ENCODE peak calls at places on chromosomes 4 and X, in four cellular contexts. Z, S, E and H are unnamed samples.

GRCh38 chr4:108644237-108644636 is 6.2 kb upstream of the OSTC start:
- DNase-seq in E (no peak), S (no peak), Z (no peak), H (no peak)

GRCh38 chr4:157014621-157015591 is 43.3 kb upstream of the PDGFC start:
- DNase-seq in E (no peak), Z (no peak), S (no peak), H (no peak)

GRCh38 chrX:153877571-153878261 is 8.3 kb downstream of the L1CAM start:
- DNase-seq in Z (no peak), S (no peak), E (no peak), H (no peak)

GRCh38 chr4:89737888-89738287 is 99.1 kb downstream of the SNCA start:
- DNase-seq in S (no peak), E (no peak), Z (no peak), H (no peak)

GRCh38 chrX:148298737-148299136 is 201.7 kb upstream of the AFF2 start:
- DNase-seq in S (no peak), Z (no peak), E (no peak), H (no peak)

GRCh38 chr4:35461931-35462659 is 782.2 kb downstream of the ARAP2 start:
- DNase-seq in S (no peak), Z (no peak), E (no peak), H (no peak)

GRCh38 chr4:10736266-10736665 is 51.7 kb upstream of the CLNK start:
- DNase-seq in E (no peak), Z (no peak), S (no peak), H (no peak)

GRCh38 chr4:15163284-15163645 is 161.0 kb downstream of the CPEB2 start:
- DNase-seq in E (no peak), S (no peak), Z (no peak), H (no peak)

GRCh38 chr4:151169900-151170299 is 70.5 kb downstream of the RPS3A start:
- DNase-seq in E (no peak), S (no peak), Z (no peak), H (no peak)

GRCh38 chrX:74325130-74326059 is 21.4 kb downstream of the ZCCHC13 start:
- DNase-seq in S (no peak), Z (no peak), E (peak), H (no peak)

GRCh38 chr4:45944000-45944399 is 179.9 kb downstream of the GABRG1 start:
- DNase-seq in S (peak), E (no peak), Z (no peak), H (no peak)

GRCh38 chr4:39032218-39033085 is at the start of gene TMEM156:
- DNase-seq in E (no peak), Z (peak), S (peak), H (no peak)

GRCh38 chr4:74158561-74159396 is 861 bp downstream of the MTHFD2L start:
- DNase-seq in S (no peak), E (no peak), Z (peak), H (no peak)

GRCh38 chr4:84497220-84497834 is 1.8 kb downstream of the NKX6-1 start:
- DNase-seq in S (no peak), E (no peak), Z (no peak), H (peak)

GRCh38 chr4:84500386-84501196 is 1.5 kb upstream of the NKX6-1 start:
- DNase-seq in S (no peak), E (no peak), Z (no peak), H (no peak)

GRCh38 chr4:84497835-84498202 is 1.3 kb downstream of the NKX6-1 start:
- DNase-seq in E (no peak), S (no peak), Z (no peak), H (no peak)

GRCh38 chr4:84496356-84497219 is 2.5 kb downstream of the NKX6-1 start:
- DNase-seq in Z (no peak), E (no peak), S (no peak), H (no peak)

GRCh38 chr4:84498203-84499026 is 677 bp downstream of the NKX6-1 start:
- DNase-seq in E (no peak), Z (no peak), S (no peak), H (peak)
- TF ChIP-seq FOXK2 in E (no peak), Z (no peak), S (no peak), H (no peak)

GRCh38 chr4:139247241-139247640 is 32.8 kb downstream of the MGARP start:
- DNase-seq in Z (no peak), S (no peak), E (no peak), H (no peak)
- TF ChIP-seq SP1 in Z (no peak), S (no peak), E (no peak), H (no peak)

DNA sequence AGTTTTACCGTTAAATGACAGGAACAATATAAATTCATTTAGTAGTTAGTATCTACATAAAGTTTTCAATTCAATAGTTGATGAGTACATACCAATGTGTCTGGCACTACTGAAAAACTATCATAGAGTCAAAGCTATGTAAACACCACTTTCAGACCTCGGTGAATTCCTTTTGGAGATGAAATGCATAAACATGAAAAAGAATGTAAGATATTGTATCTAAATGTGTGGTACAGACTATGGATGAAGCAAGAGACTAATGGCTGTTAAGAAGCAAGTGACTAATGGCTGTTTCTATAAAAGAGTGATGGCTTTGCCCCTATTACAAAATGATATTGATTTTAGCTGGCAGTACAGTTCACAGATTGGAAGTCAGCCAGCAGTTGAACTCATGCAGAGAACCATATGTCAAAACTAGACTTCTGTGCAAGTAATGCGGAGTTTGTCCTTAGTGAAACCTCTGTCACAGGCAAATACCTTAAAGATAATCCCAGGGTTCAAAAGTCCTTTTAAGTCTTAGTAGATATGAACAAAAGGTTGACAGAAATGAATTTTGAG is 359.3 kb downstream of the GRXCR1 start:
- DNase-seq in S (no peak), E (no peak), Z (no peak), H (no peak)
- TF ChIP-seq TARDBP in S (no peak), E (no peak), Z (no peak), H (no peak)

DNA sequence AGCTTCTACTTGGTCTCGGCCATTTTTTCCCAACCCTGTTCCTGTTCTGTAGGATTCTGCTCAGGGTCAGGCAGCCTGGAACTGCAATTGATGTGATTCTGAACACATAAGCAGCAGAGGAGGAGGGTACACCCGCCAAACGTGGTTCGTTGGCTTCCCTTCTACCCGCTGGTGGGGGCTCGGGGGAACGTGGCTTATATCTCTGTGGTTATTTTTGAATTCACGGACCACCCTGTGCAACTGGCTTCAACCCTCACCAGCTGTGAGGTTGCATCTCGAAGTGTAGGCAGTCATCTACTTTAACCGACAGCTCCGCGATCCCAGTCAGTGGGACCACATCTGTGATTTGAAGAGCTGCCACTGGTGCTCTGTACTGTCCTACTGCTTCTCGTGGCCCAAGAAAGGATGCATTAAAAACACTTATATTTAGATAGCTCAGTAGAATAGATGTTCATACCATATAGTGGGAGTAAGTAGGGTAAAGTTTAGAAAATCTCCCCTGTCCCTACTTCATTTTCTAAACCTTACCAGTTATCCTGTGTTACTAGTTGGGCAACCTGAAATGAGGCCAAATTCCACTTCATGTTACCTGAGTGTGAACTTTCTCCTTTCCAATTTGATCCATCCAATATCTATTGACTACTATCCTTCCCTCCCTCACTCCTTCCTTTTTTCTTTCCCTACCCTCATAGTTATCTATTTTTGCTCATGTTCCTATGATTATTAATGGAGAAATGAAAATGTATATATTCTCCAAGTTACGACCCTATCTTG is 80.4 kb upstream of the BCOR start:
- DNase-seq in Z (no peak), E (no peak), S (no peak), H (no peak)
- TF ChIP-seq FOXK2 in Z (no peak), E (no peak), S (no peak), H (no peak)

DNA sequence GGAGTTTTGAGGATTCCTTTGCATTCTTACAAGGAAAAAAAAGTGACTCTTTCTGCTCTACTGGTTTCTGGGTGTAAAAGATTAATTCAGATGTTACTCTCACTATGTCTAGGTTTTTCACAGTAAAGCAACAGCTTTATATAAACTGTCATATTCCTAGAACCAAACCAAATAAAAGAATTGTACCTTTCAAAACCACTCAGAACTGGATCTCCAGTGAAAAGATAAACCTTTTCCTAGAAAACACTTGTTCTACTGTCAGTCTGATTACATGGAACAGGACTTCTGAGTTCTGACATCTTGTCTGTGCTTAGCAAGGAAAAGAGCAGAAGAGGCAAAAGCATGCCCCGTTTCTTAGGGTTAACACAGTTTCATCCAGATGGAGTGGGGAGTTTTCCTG is 5.1 kb upstream of the PPID start:
- DNase-seq in Z (no peak), E (no peak), S (no peak), H (no peak)
- TF ChIP-seq SP1 in Z (no peak), E (no peak), S (no peak), H (no peak)

GRCh38 chrX:67601771-67602170 is 58.0 kb downstream of the AR start:
- DNase-seq in E (no peak), S (no peak), Z (no peak), H (no peak)
- TF ChIP-seq TARDBP in E (no peak), S (no peak), Z (no peak), H (no peak)

DNA sequence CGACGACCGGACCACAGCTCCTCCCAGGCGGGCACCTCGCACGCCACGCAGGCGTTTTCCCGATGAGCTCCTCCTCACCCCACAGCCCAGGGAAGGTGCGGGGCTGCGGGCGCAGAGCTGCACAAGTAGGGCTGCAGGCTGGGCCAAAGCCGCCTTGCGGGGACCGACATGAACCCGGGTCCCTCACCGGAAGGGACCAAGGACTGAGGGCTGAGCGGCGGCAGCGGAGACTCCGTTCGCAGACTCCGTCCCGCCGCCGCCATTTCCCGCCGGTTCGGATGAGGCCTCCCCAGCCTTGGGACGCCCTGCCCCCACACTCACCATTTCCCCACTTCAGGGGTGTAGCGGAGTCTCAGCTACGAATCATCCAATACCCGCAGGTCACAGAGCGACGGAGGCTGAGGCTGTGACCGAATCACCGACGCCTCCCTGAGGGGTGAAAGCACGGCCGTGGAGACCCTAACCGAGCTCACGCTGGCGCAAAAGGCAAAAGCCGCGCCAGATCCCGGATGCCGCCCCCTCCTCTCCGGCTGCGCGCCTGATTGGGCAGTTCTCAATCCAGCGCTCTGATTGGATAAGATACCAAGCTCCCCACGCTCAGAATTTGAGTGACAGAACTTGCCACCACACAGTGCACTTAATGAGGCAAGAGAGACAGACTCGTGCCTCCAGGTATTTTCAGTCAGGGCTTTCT is at the start of gene ZNF732:
- DNase-seq in E (peak), S (no peak), Z (no peak), H (no peak)
- TF ChIP-seq FOXK2 in E (no peak), S (no peak), Z (no peak), H (no peak)

GRCh38 chr4:84499065-84499982 is at the start of gene NKX6-1:
- DNase-seq in Z (no peak), E (peak), S (no peak), H (peak)
- TF ChIP-seq SP1 in Z (no peak), E (no peak), S (no peak), H (no peak)

GRCh38 chrX:10729000-10729399 is 108.6 kb upstream of the MID1 start:
- DNase-seq in S (no peak), Z (no peak), E (no peak), H (no peak)

GRCh38 chrX:10725071-10725470 is 104.7 kb upstream of the MID1 start:
- DNase-seq in Z (no peak), E (peak), S (no peak), H (peak)

GRCh38 chrX:10722804-10723364 is 102.5 kb upstream of the MID1 start:
- DNase-seq in S (no peak), Z (no peak), E (peak), H (peak)

DNA sequence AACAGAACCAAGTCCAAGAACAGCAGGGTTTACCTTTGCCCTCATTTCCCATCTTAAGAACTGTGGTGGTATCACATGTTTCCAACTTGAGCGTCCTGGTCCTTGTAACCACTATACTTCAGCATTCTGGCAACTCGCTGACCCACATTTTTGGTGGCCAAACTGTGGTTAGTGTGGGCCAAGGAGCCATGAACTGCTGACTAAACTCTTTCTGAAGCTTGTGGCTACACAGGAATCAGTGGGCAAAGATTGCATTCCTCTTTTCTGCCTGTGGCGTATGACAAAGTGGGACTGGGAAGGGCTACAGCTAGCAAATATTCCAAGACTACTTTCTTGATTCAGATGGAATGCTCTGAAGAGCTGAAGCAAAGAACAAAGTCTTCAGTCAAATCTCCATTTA is 106.3 kb upstream of the MID1 start:
- DNase-seq in Z (no peak), E (no peak), S (no peak), H (no peak)
- TF ChIP-seq TARDBP in Z (no peak), E (no peak), S (no peak), H (no peak)

DNA sequence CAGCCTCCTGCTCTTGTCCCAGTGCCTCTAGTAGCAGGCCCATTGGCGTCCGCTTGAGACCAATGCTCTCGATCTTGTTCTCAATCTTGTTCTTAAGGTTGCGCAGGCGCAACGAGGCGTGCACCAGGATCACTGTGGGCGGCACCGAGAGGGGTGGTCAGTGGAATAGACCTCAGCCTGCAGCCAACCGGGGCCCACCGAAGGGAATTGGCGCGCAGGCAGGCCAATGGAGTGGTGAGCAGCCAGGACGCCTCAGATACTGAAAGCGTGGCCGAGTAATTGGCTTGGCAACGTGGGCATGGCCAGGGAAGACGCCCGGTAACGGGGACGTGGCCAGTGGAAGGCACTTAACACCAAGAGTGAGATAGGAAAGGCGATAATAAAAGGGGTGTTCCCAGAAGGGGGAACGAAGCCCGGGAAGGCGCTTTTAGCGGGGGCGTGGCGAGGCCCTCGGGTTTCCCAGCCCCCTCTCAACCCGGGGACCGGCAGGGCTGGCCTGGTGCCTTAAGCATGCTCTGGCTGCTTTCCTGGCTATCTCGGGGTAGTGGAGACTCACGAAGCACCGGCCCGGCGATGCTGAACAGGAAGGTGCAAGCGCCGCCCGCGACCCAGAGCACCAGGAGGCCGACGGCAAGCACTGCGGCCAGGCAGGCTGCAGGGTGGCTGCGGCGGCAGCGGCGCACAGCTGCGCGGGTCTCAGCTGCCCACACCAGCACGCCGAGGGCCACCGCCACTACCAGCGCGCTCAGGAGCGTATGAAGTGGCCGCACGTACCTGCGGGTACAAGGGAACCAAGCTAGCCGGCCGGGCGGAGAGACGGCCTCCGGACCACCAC is 1.7 kb downstream of the PRAF2 start:
- DNase-seq in S (no peak), E (peak), Z (no peak), H (no peak)
- TF ChIP-seq FOXK2 in S (no peak), E (no peak), Z (no peak), H (no peak)